ENCODE peak calls at places on chromosomes 3 and 15, in five cellular contexts. One of them, this sample, is unnamed.

GRCh38 chr15:88345962-88346361 is 89.4 kb upstream of the NTRK3 start:
- DNase-seq in substantia nigra: no peak
- DNase-seq in NCI-H774: no peak
- DNase-seq in amniotic stem cell: no peak
- DNase-seq in GM12865: no peak
- DNase-seq in this sample: no peak

GRCh38 chr15:69318033-69318432 is 19.3 kb downstream of the PAQR5 start:
- DNase-seq in GM12865: no peak
- DNase-seq in amniotic stem cell: no peak
- DNase-seq in NCI-H774: no peak
- DNase-seq in substantia nigra: no peak
- DNase-seq in this sample: no peak

GRCh38 chr3:14507757-14508504 is 32.2 kb downstream of the GRIP2 start:
- DNase-seq in GM12865: no peak
- DNase-seq in NCI-H774: no peak
- DNase-seq in substantia nigra: no peak
- DNase-seq in amniotic stem cell: no peak
- DNase-seq in this sample: no peak

GRCh38 chr15:86489992-86490391 is 410.3 kb downstream of the AGBL1 start:
- DNase-seq in amniotic stem cell: no peak
- DNase-seq in GM12865: no peak
- DNase-seq in NCI-H774: no peak
- DNase-seq in substantia nigra: no peak
- DNase-seq in this sample: no peak

GRCh38 chr3:15198686-15199085 is 7.4 kb upstream of the CAPN7 start:
- DNase-seq in substantia nigra: no peak
- DNase-seq in NCI-H774: no peak
- DNase-seq in amniotic stem cell: no peak
- DNase-seq in GM12865: no peak
- DNase-seq in this sample: no peak

GRCh38 chr3:83321891-83322290 is 1560.4 kb upstream of the GBE1 start:
- DNase-seq in amniotic stem cell: no peak
- DNase-seq in NCI-H774: no peak
- DNase-seq in GM12865: no peak
- DNase-seq in substantia nigra: no peak
- DNase-seq in this sample: no peak

GRCh38 chr3:38480930-38481329 is 15.2 kb upstream of the EXOG start:
- DNase-seq in substantia nigra: no peak
- DNase-seq in NCI-H774: no peak
- DNase-seq in GM12865: no peak
- DNase-seq in amniotic stem cell: no peak
- DNase-seq in this sample: no peak

GRCh38 chr15:57382222-57382621 is 5.9 kb downstream of the CGNL1 start:
- DNase-seq in amniotic stem cell: no peak
- DNase-seq in GM12865: no peak
- DNase-seq in substantia nigra: no peak
- DNase-seq in NCI-H774: peak; percentile 30
- DNase-seq in this sample: no peak

GRCh38 chr3:38574411-38575278 is 74.8 kb downstream of the SCN5A start:
- DNase-seq in amniotic stem cell: no peak
- DNase-seq in substantia nigra: no peak
- DNase-seq in NCI-H774: no peak
- DNase-seq in GM12865: no peak
- DNase-seq in this sample: no peak

GRCh38 chr15:72236381-72237285 is 5.6 kb upstream of the PKM start:
- DNase-seq in NCI-H774: no peak
- DNase-seq in GM12865: no peak
- DNase-seq in amniotic stem cell: no peak
- DNase-seq in substantia nigra: no peak
- DNase-seq in this sample: no peak

GRCh38 chr15:72599855-72600464 is 54.5 kb upstream of the GOLGA6B start:
- DNase-seq in substantia nigra: no peak
- DNase-seq in amniotic stem cell: no peak
- DNase-seq in GM12865: peak; percentile 51
- DNase-seq in NCI-H774: peak; percentile 17
- DNase-seq in this sample: no peak

GRCh38 chr15:90479656-90480055 is 50.1 kb upstream of the CRTC3 start:
- DNase-seq in GM12865: no peak
- DNase-seq in NCI-H774: no peak
- DNase-seq in substantia nigra: no peak
- DNase-seq in amniotic stem cell: no peak
- DNase-seq in this sample: no peak

GRCh38 chr3:134326760-134327593 is 47.3 kb downstream of the AMOTL2 start:
- DNase-seq in GM12865: no peak
- DNase-seq in amniotic stem cell: peak; percentile 81
- DNase-seq in NCI-H774: no peak
- DNase-seq in substantia nigra: no peak
- DNase-seq in this sample: no peak

GRCh38 chr3:158520433-158520832 is 50.6 kb upstream of the MLF1 start:
- DNase-seq in amniotic stem cell: no peak
- DNase-seq in NCI-H774: no peak
- DNase-seq in GM12865: no peak
- DNase-seq in substantia nigra: no peak
- DNase-seq in this sample: no peak

GRCh38 chr3:51146781-51147180 is 238.3 kb upstream of the MANF start:
- DNase-seq in substantia nigra: no peak
- DNase-seq in amniotic stem cell: no peak
- DNase-seq in NCI-H774: no peak
- DNase-seq in GM12865: no peak
- DNase-seq in this sample: no peak

GRCh38 chr3:149388001-149388435 is 10.6 kb upstream of the TM4SF1 start:
- DNase-seq in substantia nigra: no peak
- DNase-seq in amniotic stem cell: no peak
- DNase-seq in NCI-H774: no peak
- DNase-seq in GM12865: no peak
- DNase-seq in this sample: no peak

GRCh38 chr3:117036259-117036799 is 326.8 kb downstream of the TUSC7 start:
- DNase-seq in amniotic stem cell: peak; percentile 46
- DNase-seq in substantia nigra: no peak
- DNase-seq in NCI-H774: no peak
- DNase-seq in GM12865: no peak
- DNase-seq in this sample: no peak

GRCh38 chr3:11212301-11212613 is 58.0 kb downstream of the HRH1 start:
- DNase-seq in GM12865: no peak
- DNase-seq in NCI-H774: no peak
- DNase-seq in amniotic stem cell: no peak
- DNase-seq in substantia nigra: no peak
- DNase-seq in this sample: no peak

GRCh38 chr3:41274944-41275668 is 75.8 kb downstream of the CTNNB1 start:
- DNase-seq in NCI-H774: no peak
- DNase-seq in amniotic stem cell: no peak
- DNase-seq in substantia nigra: no peak
- DNase-seq in GM12865: no peak
- DNase-seq in this sample: no peak

GRCh38 chr3:105542604-105543003 is 175.9 kb downstream of the ALCAM start:
- DNase-seq in substantia nigra: no peak
- DNase-seq in GM12865: no peak
- DNase-seq in NCI-H774: no peak
- DNase-seq in amniotic stem cell: no peak
- DNase-seq in this sample: no peak

GRCh38 chr15:61946778-61947177 is 113.5 kb downstream of the VPS13C start:
- DNase-seq in amniotic stem cell: no peak
- DNase-seq in NCI-H774: no peak
- DNase-seq in substantia nigra: no peak
- DNase-seq in GM12865: no peak
- DNase-seq in this sample: no peak

GRCh38 chr15:88623632-88624031 is 2.5 kb downstream of the AEN start:
- DNase-seq in amniotic stem cell: no peak
- DNase-seq in NCI-H774: no peak
- DNase-seq in substantia nigra: no peak
- DNase-seq in GM12865: no peak
- DNase-seq in this sample: no peak

GRCh38 chr15:68239025-68239424 is 9.5 kb upstream of the CLN6 start:
- DNase-seq in NCI-H774: no peak
- DNase-seq in amniotic stem cell: no peak
- DNase-seq in substantia nigra: no peak
- DNase-seq in GM12865: no peak
- DNase-seq in this sample: no peak

GRCh38 chr15:90955911-90956310 is 1.2 kb downstream of the RCCD1 start:
- DNase-seq in substantia nigra: no peak
- DNase-seq in GM12865: peak; percentile 58
- DNase-seq in NCI-H774: peak; percentile 35
- DNase-seq in amniotic stem cell: no peak
- DNase-seq in this sample: no peak

GRCh38 chr3:197787412-197787811 is 3.6 kb upstream of the LRCH3 start:
- DNase-seq in GM12865: no peak
- DNase-seq in amniotic stem cell: no peak
- DNase-seq in NCI-H774: no peak
- DNase-seq in substantia nigra: no peak
- DNase-seq in this sample: no peak

GRCh38 chr3:42872718-42873117 is 3.0 kb downstream of the CYP8B1 start:
- DNase-seq in GM12865: no peak
- DNase-seq in amniotic stem cell: no peak
- DNase-seq in substantia nigra: no peak
- DNase-seq in NCI-H774: no peak
- DNase-seq in this sample: no peak

GRCh38 chr3:187044871-187045552 is 94.3 kb downstream of the RPL39L start:
- DNase-seq in substantia nigra: no peak
- DNase-seq in NCI-H774: no peak
- DNase-seq in amniotic stem cell: no peak
- DNase-seq in GM12865: no peak
- DNase-seq in this sample: no peak

GRCh38 chr3:119211803-119212202 is 28.9 kb downstream of the B4GALT4 start:
- DNase-seq in GM12865: no peak
- DNase-seq in substantia nigra: no peak
- DNase-seq in amniotic stem cell: no peak
- DNase-seq in NCI-H774: no peak
- DNase-seq in this sample: no peak

GRCh38 chr15:79459666-79460065 is 27.5 kb downstream of the MINAR1 start:
- DNase-seq in substantia nigra: no peak
- DNase-seq in amniotic stem cell: no peak
- DNase-seq in GM12865: no peak
- DNase-seq in NCI-H774: no peak
- DNase-seq in this sample: no peak

GRCh38 chr15:34986326-34987181 is 1.5 kb downstream of the ZNF770 start:
- DNase-seq in NCI-H774: no peak
- DNase-seq in amniotic stem cell: no peak
- DNase-seq in GM12865: peak; percentile 34
- DNase-seq in substantia nigra: no peak
- DNase-seq in this sample: no peak